ENCODE peak calls at places on chromosomes 2 and 18, in eight cellular contexts. L, Y, F, P, J, G, O and Z are unnamed samples.

GRCh38 chr18:79849328-79850207 is 51.8 kb downstream of the KCNG2 start:
- DNase-seq in F (no peak), J (no peak), O (peak), L (no peak), G (no peak), Y (no peak), P (no peak), Z (no peak)

GRCh38 chr18:58785870-58786269 is 78.8 kb upstream of the ZNF532 start:
- DNase-seq in P (no peak), G (no peak), J (no peak), Y (no peak), F (no peak), L (no peak), O (no peak), Z (no peak)

GRCh38 chr2:74845217-74845751 is 11.4 kb downstream of the HK2 start:
- DNase-seq in P (peak), L (peak), G (peak), J (no peak), Y (no peak), O (peak), F (peak), Z (no peak)

GRCh38 chr18:67123901-67124300 is 392.6 kb downstream of the DSEL start:
- DNase-seq in Y (no peak), G (no peak), J (no peak), F (no peak), P (no peak), O (no peak), L (no peak), Z (no peak)

GRCh38 chr18:76610933-76611749 is 116.1 kb upstream of the ZNF516 start:
- DNase-seq in F (peak), P (peak), J (no peak), Y (no peak), G (no peak), L (no peak), O (no peak), Z (no peak)

GRCh38 chr2:210938228-210938627 is 381.8 kb downstream of the CPS1 start:
- DNase-seq in Y (no peak), G (no peak), L (no peak), J (no peak), O (no peak), P (peak), F (peak), Z (no peak)

GRCh38 chr2:45236268-45236667 is 227.0 kb upstream of the SIX2 start:
- DNase-seq in J (no peak), G (no peak), Y (no peak), O (no peak), L (no peak), P (no peak), F (no peak), Z (no peak)

GRCh38 chr2:240922982-240923537 is 16.9 kb downstream of the CROCC2 start:
- DNase-seq in P (no peak), L (peak), F (no peak), J (peak), Y (no peak), O (peak), G (no peak), Z (no peak)

GRCh38 chr18:7598167-7599062 is 31.3 kb downstream of the PTPRM start:
- DNase-seq in G (no peak), O (no peak), L (no peak), P (peak), J (no peak), Y (no peak), F (peak), Z (no peak)

GRCh38 chr2:156147594-156148330 is 184.8 kb downstream of the NR4A2 start:
- DNase-seq in O (no peak), Y (no peak), L (no peak), G (no peak), P (peak), F (peak), J (no peak), Z (no peak)

GRCh38 chr2:40034198-40034597 is 255.1 kb upstream of the THUMPD2 start:
- DNase-seq in O (no peak), P (peak), L (no peak), J (no peak), G (no peak), F (peak), Y (no peak), Z (no peak)

GRCh38 chr2:135951071-135951583 is 34.3 kb downstream of the DARS1 start:
- DNase-seq in J (no peak), G (no peak), F (no peak), L (no peak), Y (no peak), O (no peak), P (no peak), Z (no peak)

GRCh38 chr2:199933466-199933865 is 21.8 kb downstream of the TYW5 start:
- DNase-seq in J (no peak), P (no peak), O (no peak), Y (no peak), F (peak), L (no peak), G (no peak), Z (no peak)

GRCh38 chr18:26510337-26510736 is 38.0 kb downstream of the KCTD1 start:
- DNase-seq in L (no peak), G (no peak), J (no peak), P (peak), O (no peak), F (peak), Y (no peak), Z (no peak)

GRCh38 chr2:173793649-173794565 is 171.3 kb downstream of the SP3 start:
- DNase-seq in Y (no peak), O (no peak), F (no peak), L (no peak), J (no peak), P (no peak), G (no peak), Z (no peak)

GRCh38 chr2:36222485-36222884 is 133.1 kb upstream of the CRIM1 start:
- DNase-seq in Y (no peak), J (no peak), O (no peak), L (no peak), P (no peak), G (no peak), F (no peak), Z (no peak)

GRCh38 chr2:88829607-88830463 is 138.4 kb downstream of the RPIA start:
- DNase-seq in J (no peak), F (no peak), L (no peak), O (peak), Y (no peak), G (no peak), P (no peak), Z (no peak)